ENCODE peak calls at places on chromosome 4, in four cellular contexts. K is iris pigment epithelial cell; T is activated naive CD4-positive, alpha-beta T cell treated with Interleukin-2 at 50 U/mL for 16 hours; Z is activated CD4-positive, alpha-beta T cell treated with anti-CD3 and anti-CD28 coated beads, Interleukin-2, amount 10 ng/mL, durations not matched to agents 7 days and 5 days. M is an unnamed sample.

GRCh38 chr4:82851902-82852750 is 38.8 kb downstream of the SEC31A start:
- DNase-seq in K (peak), T (no peak), Z (peak), M (peak)

GRCh38 chr4:165394275-165394674 is 15.5 kb downstream of the CPE start:
- DNase-seq in K (peak), T (no peak), Z (no peak), M (no peak)

GRCh38 chr4:18052158-18052557 is 30.6 kb upstream of the LCORL start:
- DNase-seq in K (no peak), T (no peak), Z (no peak), M (no peak)

GRCh38 chr4:148854203-148854602 is 412.0 kb upstream of the NR3C2 start:
- DNase-seq in K (no peak), T (no peak), Z (no peak), M (no peak)

GRCh38 chr4:105896984-105897760 is 1.9 kb downstream of the NPNT start:
- DNase-seq in K (no peak), T (no peak), Z (no peak), M (no peak)

GRCh38 chr4:145207934-145208333 is 27.5 kb upstream of the OTUD4 start:
- DNase-seq in K (no peak), T (no peak), Z (no peak), M (no peak)

GRCh38 chr4:12889054-12889453 is 595.1 kb downstream of the RAB28 start:
- DNase-seq in K (peak), T (no peak), Z (no peak), M (no peak)

GRCh38 chr4:15587649-15588048 is 67.5 kb downstream of the FBXL5 start:
- DNase-seq in K (peak), T (no peak), Z (no peak), M (no peak)

GRCh38 chr4:94577136-94577535 is 125.4 kb downstream of the PDLIM5 start:
- DNase-seq in K (peak), T (no peak), Z (no peak), M (peak)

GRCh38 chr4:186298034-186298647 is 32.2 kb downstream of the F11 start:
- DNase-seq in K (no peak), T (no peak), Z (no peak), M (no peak)

GRCh38 chr4:55637272-55637820 is 1.2 kb upstream of the NMU start:
- DNase-seq in K (no peak), T (no peak), Z (no peak), M (no peak)

GRCh38 chr4:87853108-87853507 is 20.3 kb downstream of the MEPE start:
- DNase-seq in K (peak), T (no peak), Z (peak), M (peak)

GRCh38 chr4:138184881-138185280 is 57.3 kb downstream of the SLC7A11 start:
- DNase-seq in K (no peak), T (no peak), Z (no peak), M (peak)

GRCh38 chr4:181219783-181220416 is 1023.3 kb upstream of the TENM3 start:
- DNase-seq in K (no peak), T (no peak), Z (no peak), M (no peak)

GRCh38 chr4:183637461-183637860 is 21.5 kb downstream of the RWDD4 start:
- DNase-seq in K (peak), T (no peak), Z (no peak), M (no peak)

GRCh38 chr4:4659871-4660651 is 118.2 kb upstream of the STX18 start:
- DNase-seq in K (peak), T (no peak), Z (no peak), M (no peak)

GRCh38 chr4:85381968-85382367 is 93.0 kb upstream of the ARHGAP24 start:
- DNase-seq in K (peak), T (no peak), Z (no peak), M (no peak)

GRCh38 chr4:82588871-82589270 is 27.1 kb upstream of the TMEM150C start:
- DNase-seq in K (no peak), T (no peak), Z (no peak), M (no peak)

GRCh38 chr4:125750399-125750798 is 435.6 kb downstream of the FAT4 start:
- DNase-seq in K (no peak), T (no peak), Z (no peak), M (no peak)

GRCh38 chr4:23237771-23238170 is 545.0 kb downstream of the GBA3 start:
- DNase-seq in K (no peak), T (no peak), Z (no peak), M (peak)

GRCh38 chr4:132076829-132077228 is 1072.3 kb upstream of the PCDH10 start:
- DNase-seq in K (no peak), T (no peak), Z (no peak), M (no peak)

GRCh38 chr4:83658806-83659205 is 122.9 kb downstream of the GPAT3 start:
- DNase-seq in K (no peak), T (no peak), Z (no peak), M (no peak)

GRCh38 chr4:110540606-110541440 is 64.9 kb downstream of the ENPEP start:
- DNase-seq in K (peak), T (no peak), Z (no peak), M (no peak)

GRCh38 chr4:153479118-153479517 is 13.0 kb downstream of the TMEM131L start:
- DNase-seq in K (no peak), T (no peak), Z (no peak), M (no peak)

GRCh38 chr4:26737385-26737784 is 123.3 kb upstream of the STIM2 start:
- DNase-seq in K (no peak), T (no peak), Z (no peak), M (no peak)

GRCh38 chr4:139243448-139244365 is 36.3 kb downstream of the MGARP start:
- DNase-seq in K (peak), T (no peak), Z (no peak), M (no peak)

GRCh38 chr4:151049430-151049884 is 34.4 kb upstream of the LRBA start:
- DNase-seq in K (no peak), T (no peak), Z (no peak), M (no peak)

GRCh38 chr4:138865765-138866164 is 149.8 kb upstream of the NOCT start:
- DNase-seq in K (no peak), T (no peak), Z (no peak), M (no peak)

GRCh38 chr4:6116696-6117285 is 83.6 kb downstream of the JAKMIP1 start:
- DNase-seq in K (no peak), T (no peak), Z (no peak), M (no peak)

GRCh38 chr4:25161599-25161960 is 1.3 kb upstream of the SEPSECS start:
- DNase-seq in K (peak), T (no peak), Z (no peak), M (no peak)

GRCh38 chr4:139229534-139230039 is 50.4 kb downstream of the MGARP start:
- DNase-seq in K (peak), T (no peak), Z (peak), M (peak)

GRCh38 chr4:8221476-8221875 is 22.4 kb downstream of the SH3TC1 start:
- DNase-seq in K (peak), T (no peak), Z (no peak), M (peak)

GRCh38 chr4:7739077-7739917 is 200.4 kb downstream of the AFAP1 start:
- DNase-seq in K (no peak), T (no peak), Z (no peak), M (no peak)

GRCh38 chr4:76624271-76624681 is 189.2 kb downstream of the SHROOM3 start:
- DNase-seq in K (peak), T (no peak), Z (no peak), M (peak)

GRCh38 chr4:88204882-88205281 is 46.4 kb upstream of the ABCG2 start:
- DNase-seq in K (no peak), T (no peak), Z (no peak), M (no peak)

GRCh38 chr4:59553739-59554126 is 1646.4 kb upstream of the ADGRL3 start:
- DNase-seq in K (peak), T (no peak), Z (no peak), M (no peak)

GRCh38 chr4:23165669-23166068 is 472.9 kb downstream of the GBA3 start:
- DNase-seq in K (no peak), T (no peak), Z (no peak), M (no peak)

GRCh38 chr4:122703868-122704267 is 28.6 kb upstream of the BBS12 start:
- DNase-seq in K (no peak), T (no peak), Z (no peak), M (no peak)

M was measured in midbrain.